ENCODE peak calls at places on chromosomes 5 and 9, in nine cellular contexts. One of them, this sample, is unnamed.

GRCh38 chr5:98769006-98769255 is 4.5 kb upstream of the RGMB start:
- DNase-seq in hepatocyte: peak
- DNase-seq in CD4-positive, alpha-beta memory T cell: peak
- DNase-seq in cardiac muscle cell: no peak
- DNase-seq in heart left ventricle: no peak
- DNase-seq in GM23248: no peak
- DNase-seq in RWPE1: no peak
- DNase-seq in Panc1: no peak
- DNase-seq in fibroblast of lung: no peak
- DNase-seq in this sample: no peak

GRCh38 chr5:118984602-118985001 is 3.7 kb downstream of the DTWD2 start:
- DNase-seq in hepatocyte: no peak
- DNase-seq in CD4-positive, alpha-beta memory T cell: no peak
- DNase-seq in cardiac muscle cell: peak
- DNase-seq in heart left ventricle: no peak
- DNase-seq in GM23248: peak
- DNase-seq in RWPE1: peak
- DNase-seq in Panc1: no peak
- DNase-seq in fibroblast of lung: peak
- DNase-seq in this sample: no peak

GRCh38 chr5:120516799-120517198 is 52.7 kb downstream of the PRR16 start:
- DNase-seq in hepatocyte: no peak
- DNase-seq in CD4-positive, alpha-beta memory T cell: no peak
- DNase-seq in cardiac muscle cell: peak
- DNase-seq in heart left ventricle: no peak
- DNase-seq in GM23248: peak
- DNase-seq in RWPE1: no peak
- DNase-seq in Panc1: no peak
- DNase-seq in fibroblast of lung: peak
- DNase-seq in this sample: no peak

GRCh38 chr9:127968046-127968445 is 12.7 kb downstream of the EEIG1 start:
- DNase-seq in hepatocyte: peak
- DNase-seq in CD4-positive, alpha-beta memory T cell: no peak
- DNase-seq in cardiac muscle cell: no peak
- DNase-seq in heart left ventricle: no peak
- DNase-seq in GM23248: peak
- DNase-seq in RWPE1: peak
- DNase-seq in Panc1: peak
- DNase-seq in fibroblast of lung: peak
- DNase-seq in this sample: peak

GRCh38 chr9:17005085-17005484 is 129.8 kb upstream of the CNTLN start:
- DNase-seq in hepatocyte: peak
- DNase-seq in CD4-positive, alpha-beta memory T cell: no peak
- DNase-seq in cardiac muscle cell: peak
- DNase-seq in heart left ventricle: peak
- DNase-seq in GM23248: peak
- DNase-seq in RWPE1: no peak
- DNase-seq in Panc1: no peak
- DNase-seq in fibroblast of lung: peak
- DNase-seq in this sample: no peak

GRCh38 chr5:10303699-10304170 is 4.0 kb downstream of the CMBL start:
- DNase-seq in hepatocyte: no peak
- DNase-seq in CD4-positive, alpha-beta memory T cell: no peak
- DNase-seq in cardiac muscle cell: no peak
- DNase-seq in heart left ventricle: no peak
- DNase-seq in GM23248: no peak
- DNase-seq in RWPE1: no peak
- DNase-seq in Panc1: no peak
- DNase-seq in fibroblast of lung: no peak
- DNase-seq in this sample: no peak

GRCh38 chr5:136666970-136667620 is 301.8 kb upstream of the TRPC7 start:
- DNase-seq in hepatocyte: no peak
- DNase-seq in CD4-positive, alpha-beta memory T cell: peak
- DNase-seq in cardiac muscle cell: no peak
- DNase-seq in heart left ventricle: no peak
- DNase-seq in GM23248: no peak
- DNase-seq in RWPE1: no peak
- DNase-seq in Panc1: no peak
- DNase-seq in fibroblast of lung: no peak
- DNase-seq in this sample: no peak

GRCh38 chr5:119212026-119212425 is 141.1 kb downstream of the DMXL1 start:
- DNase-seq in hepatocyte: no peak
- DNase-seq in CD4-positive, alpha-beta memory T cell: no peak
- DNase-seq in cardiac muscle cell: no peak
- DNase-seq in heart left ventricle: no peak
- DNase-seq in GM23248: no peak
- DNase-seq in RWPE1: no peak
- DNase-seq in Panc1: no peak
- DNase-seq in fibroblast of lung: no peak
- DNase-seq in this sample: no peak

GRCh38 chr5:170571331-170571731 is 67.5 kb downstream of the KCNIP1 start:
- DNase-seq in hepatocyte: peak
- DNase-seq in CD4-positive, alpha-beta memory T cell: no peak
- DNase-seq in cardiac muscle cell: peak
- DNase-seq in heart left ventricle: no peak
- DNase-seq in GM23248: peak
- DNase-seq in RWPE1: no peak
- DNase-seq in Panc1: no peak
- DNase-seq in fibroblast of lung: peak
- DNase-seq in this sample: no peak

GRCh38 chr5:101679816-101680215 is 616.3 kb downstream of the SLCO4C1 start:
- DNase-seq in hepatocyte: no peak
- DNase-seq in CD4-positive, alpha-beta memory T cell: no peak
- DNase-seq in cardiac muscle cell: peak
- DNase-seq in heart left ventricle: no peak
- DNase-seq in GM23248: peak
- DNase-seq in RWPE1: no peak
- DNase-seq in Panc1: no peak
- DNase-seq in fibroblast of lung: peak
- DNase-seq in this sample: no peak

GRCh38 chr9:127474592-127474991 is 23.3 kb downstream of the LRSAM1 start:
- DNase-seq in hepatocyte: no peak
- DNase-seq in CD4-positive, alpha-beta memory T cell: no peak
- DNase-seq in cardiac muscle cell: no peak
- DNase-seq in heart left ventricle: no peak
- DNase-seq in GM23248: no peak
- DNase-seq in RWPE1: no peak
- DNase-seq in Panc1: no peak
- DNase-seq in fibroblast of lung: no peak
- DNase-seq in this sample: no peak

GRCh38 chr5:105872569-105873270 is 1798.0 kb downstream of the EFNA5 start:
- DNase-seq in hepatocyte: no peak
- DNase-seq in CD4-positive, alpha-beta memory T cell: no peak
- DNase-seq in cardiac muscle cell: peak
- DNase-seq in heart left ventricle: no peak
- DNase-seq in GM23248: no peak
- DNase-seq in RWPE1: no peak
- DNase-seq in Panc1: no peak
- DNase-seq in fibroblast of lung: no peak
- DNase-seq in this sample: no peak

GRCh38 chr5:96675882-96676281 is 13.7 kb downstream of the CAST start:
- DNase-seq in hepatocyte: no peak
- DNase-seq in CD4-positive, alpha-beta memory T cell: no peak
- DNase-seq in cardiac muscle cell: no peak
- DNase-seq in heart left ventricle: no peak
- DNase-seq in GM23248: no peak
- DNase-seq in RWPE1: no peak
- DNase-seq in Panc1: no peak
- DNase-seq in fibroblast of lung: no peak
- DNase-seq in this sample: no peak

GRCh38 chr5:33272288-33272687 is 168.5 kb upstream of the TARS1 start:
- DNase-seq in hepatocyte: no peak
- DNase-seq in CD4-positive, alpha-beta memory T cell: no peak
- DNase-seq in cardiac muscle cell: peak
- DNase-seq in heart left ventricle: no peak
- DNase-seq in GM23248: peak
- DNase-seq in RWPE1: peak
- DNase-seq in Panc1: peak
- DNase-seq in fibroblast of lung: peak
- DNase-seq in this sample: no peak

GRCh38 chr9:20681467-20681866 is 2.6 kb upstream of the FOCAD start:
- DNase-seq in hepatocyte: no peak
- DNase-seq in CD4-positive, alpha-beta memory T cell: no peak
- DNase-seq in cardiac muscle cell: no peak
- DNase-seq in heart left ventricle: no peak
- DNase-seq in GM23248: no peak
- DNase-seq in RWPE1: no peak
- DNase-seq in Panc1: no peak
- DNase-seq in fibroblast of lung: no peak
- DNase-seq in this sample: no peak

DNA sequence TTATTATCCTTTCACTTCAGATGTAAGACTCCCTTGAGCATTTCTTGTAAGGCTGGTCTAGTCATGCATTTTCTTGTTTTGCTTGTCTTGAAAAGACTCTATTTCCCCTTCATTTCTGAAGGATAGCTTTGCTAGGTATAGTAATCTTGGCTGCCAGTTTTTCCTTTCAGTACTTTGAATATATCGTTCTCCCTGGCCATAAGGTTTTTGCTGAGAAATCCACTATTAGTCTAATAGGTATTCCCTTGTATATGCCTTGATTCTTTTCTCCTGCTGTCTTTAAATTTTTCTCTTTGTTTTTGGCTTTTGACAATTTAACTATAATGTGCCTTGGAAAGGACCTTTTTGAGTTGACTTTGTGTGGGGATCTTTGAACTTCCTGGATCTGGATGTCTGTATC is 16.8 kb upstream of the OR2S2 start:
- DNase-seq in hepatocyte: no peak
- DNase-seq in CD4-positive, alpha-beta memory T cell: no peak
- DNase-seq in cardiac muscle cell: no peak
- DNase-seq in heart left ventricle: no peak
- DNase-seq in GM23248: no peak
- DNase-seq in RWPE1: no peak
- DNase-seq in Panc1: no peak
- DNase-seq in fibroblast of lung: no peak
- DNase-seq in this sample: no peak
- H3K27ac ChIP-seq in hepatocyte: no peak
- H3K27ac ChIP-seq in CD4-positive, alpha-beta memory T cell: no peak
- H3K27ac ChIP-seq in cardiac muscle cell: no peak
- H3K27ac ChIP-seq in heart left ventricle: no peak
- H3K27ac ChIP-seq in GM23248: no peak
- H3K27ac ChIP-seq in RWPE1: no peak
- H3K27ac ChIP-seq in Panc1: no peak
- H3K27ac ChIP-seq in fibroblast of lung: no peak
- H3K27ac ChIP-seq in this sample: no peak

DNA sequence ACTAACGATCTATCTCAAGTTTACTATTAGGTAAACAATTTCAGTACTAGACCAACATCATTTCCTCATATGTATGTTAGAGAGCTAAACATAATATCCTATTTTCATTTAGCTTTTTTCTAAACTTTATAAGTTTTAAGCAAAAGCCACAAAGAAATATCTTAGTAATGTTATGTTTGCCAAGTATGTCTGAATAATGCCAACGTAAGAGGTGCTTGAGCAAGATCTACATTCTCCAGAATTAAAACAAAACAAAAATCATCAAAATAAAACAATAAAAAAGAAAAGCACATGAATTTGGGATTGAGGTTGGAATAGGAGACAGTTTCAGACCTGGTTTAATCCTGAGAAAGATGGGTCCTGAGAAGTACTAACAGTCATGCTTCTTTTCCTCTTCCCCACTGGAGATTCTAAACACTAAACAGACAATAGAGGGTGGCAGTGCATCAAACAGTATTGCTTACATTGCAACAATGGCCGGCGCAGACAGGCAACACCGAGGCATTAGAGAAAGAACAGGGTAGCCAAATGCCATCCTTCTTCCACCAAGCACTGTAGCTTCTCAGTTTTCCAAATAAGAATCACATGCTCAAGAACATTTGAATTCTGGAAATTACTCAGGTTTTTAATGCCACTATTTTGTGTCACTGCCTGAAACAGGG is 33.6 kb downstream of the CSNK1A1 start:
- DNase-seq in hepatocyte: no peak
- DNase-seq in CD4-positive, alpha-beta memory T cell: no peak
- DNase-seq in cardiac muscle cell: peak
- DNase-seq in heart left ventricle: no peak
- DNase-seq in GM23248: peak
- DNase-seq in RWPE1: no peak
- DNase-seq in Panc1: no peak
- DNase-seq in fibroblast of lung: peak
- DNase-seq in this sample: no peak
- H3K27ac ChIP-seq in hepatocyte: no peak
- H3K27ac ChIP-seq in CD4-positive, alpha-beta memory T cell: no peak
- H3K27ac ChIP-seq in cardiac muscle cell: peak
- H3K27ac ChIP-seq in heart left ventricle: peak
- H3K27ac ChIP-seq in GM23248: peak
- H3K27ac ChIP-seq in RWPE1: no peak
- H3K27ac ChIP-seq in Panc1: peak
- H3K27ac ChIP-seq in fibroblast of lung: peak
- H3K27ac ChIP-seq in this sample: peak

GRCh38 chr9:113535756-113536155 is 72.2 kb downstream of the RGS3 start:
- DNase-seq in hepatocyte: no peak
- DNase-seq in CD4-positive, alpha-beta memory T cell: no peak
- DNase-seq in cardiac muscle cell: no peak
- DNase-seq in heart left ventricle: no peak
- DNase-seq in GM23248: no peak
- DNase-seq in RWPE1: no peak
- DNase-seq in Panc1: no peak
- DNase-seq in fibroblast of lung: no peak
- DNase-seq in this sample: peak
- H3K27ac ChIP-seq in hepatocyte: no peak
- H3K27ac ChIP-seq in CD4-positive, alpha-beta memory T cell: no peak
- H3K27ac ChIP-seq in cardiac muscle cell: peak
- H3K27ac ChIP-seq in heart left ventricle: peak
- H3K27ac ChIP-seq in GM23248: no peak
- H3K27ac ChIP-seq in RWPE1: no peak
- H3K27ac ChIP-seq in Panc1: no peak
- H3K27ac ChIP-seq in fibroblast of lung: no peak
- H3K27ac ChIP-seq in this sample: no peak

GRCh38 chr9:114590328-114590727 is 2.8 kb downstream of the ATP6V1G1 start:
- DNase-seq in hepatocyte: no peak
- DNase-seq in CD4-positive, alpha-beta memory T cell: no peak
- DNase-seq in cardiac muscle cell: no peak
- DNase-seq in heart left ventricle: no peak
- DNase-seq in GM23248: no peak
- DNase-seq in RWPE1: no peak
- DNase-seq in Panc1: no peak
- DNase-seq in fibroblast of lung: no peak
- DNase-seq in this sample: no peak

GRCh38 chr9:114591206-114591853 is 3.8 kb downstream of the ATP6V1G1 start:
- DNase-seq in hepatocyte: peak
- DNase-seq in CD4-positive, alpha-beta memory T cell: no peak
- DNase-seq in cardiac muscle cell: no peak
- DNase-seq in heart left ventricle: no peak
- DNase-seq in GM23248: peak
- DNase-seq in RWPE1: no peak
- DNase-seq in Panc1: no peak
- DNase-seq in fibroblast of lung: no peak
- DNase-seq in this sample: no peak

GRCh38 chr9:114588150-114588663 is 638 bp downstream of the ATP6V1G1 start:
- DNase-seq in hepatocyte: peak
- DNase-seq in CD4-positive, alpha-beta memory T cell: no peak
- DNase-seq in cardiac muscle cell: peak
- DNase-seq in heart left ventricle: no peak
- DNase-seq in GM23248: peak
- DNase-seq in RWPE1: no peak
- DNase-seq in Panc1: no peak
- DNase-seq in fibroblast of lung: peak
- DNase-seq in this sample: no peak

GRCh38 chr9:114587345-114588149 is at the start of gene ATP6V1G1:
- DNase-seq in hepatocyte: peak
- DNase-seq in CD4-positive, alpha-beta memory T cell: peak
- DNase-seq in cardiac muscle cell: peak
- DNase-seq in heart left ventricle: peak
- DNase-seq in GM23248: peak
- DNase-seq in RWPE1: peak
- DNase-seq in Panc1: peak
- DNase-seq in fibroblast of lung: peak
- DNase-seq in this sample: peak

GRCh38 chr9:114588671-114589526 is 1.3 kb downstream of the ATP6V1G1 start:
- DNase-seq in hepatocyte: peak
- DNase-seq in CD4-positive, alpha-beta memory T cell: no peak
- DNase-seq in cardiac muscle cell: peak
- DNase-seq in heart left ventricle: no peak
- DNase-seq in GM23248: peak
- DNase-seq in RWPE1: peak
- DNase-seq in Panc1: no peak
- DNase-seq in fibroblast of lung: peak
- DNase-seq in this sample: no peak
- H3K27ac ChIP-seq in hepatocyte: peak
- H3K27ac ChIP-seq in CD4-positive, alpha-beta memory T cell: peak
- H3K27ac ChIP-seq in cardiac muscle cell: peak
- H3K27ac ChIP-seq in heart left ventricle: no peak
- H3K27ac ChIP-seq in GM23248: peak
- H3K27ac ChIP-seq in RWPE1: no peak
- H3K27ac ChIP-seq in Panc1: peak
- H3K27ac ChIP-seq in fibroblast of lung: peak
- H3K27ac ChIP-seq in this sample: peak

This sample was measured in RWPE2.